ENCODE peak calls at places on chromosomes 2 and 18, in five cellular contexts. Z, S, J, Q and O are unnamed samples.

GRCh38 chr2:236178921-236179652 is 10.9 kb upstream of the GBX2 start:
- DNase-seq in S (peak; percentile 23), J (peak; percentile 57), Z (peak; percentile 51), Q (peak; percentile 61), O (no peak)

GRCh38 chr2:7430421-7430868 is 513.2 kb downstream of the RNF144A start:
- DNase-seq in S (no peak), Z (no peak), Q (peak; percentile 15), J (no peak), O (no peak)

GRCh38 chr18:46917808-46918600 is 602 bp downstream of the KATNAL2 start:
- DNase-seq in Q (peak; percentile 48), Z (no peak), J (peak; percentile 64), S (peak; percentile 3), O (no peak)

GRCh38 chr2:72923833-72924352 is 6.6 kb downstream of the EMX1 start:
- DNase-seq in Z (peak; percentile 47), J (no peak), Q (peak; percentile 61), S (no peak), O (no peak)

GRCh38 chr18:905948-906415 is 1.3 kb downstream of the ADCYAP1 start:
- DNase-seq in Q (peak; percentile 45), J (no peak), Z (peak; percentile 27), S (no peak), O (no peak)

GRCh38 chr2:144477281-144477942 is 42.5 kb downstream of the ZEB2 start:
- DNase-seq in J (peak; percentile 31), Z (no peak), S (no peak), Q (no peak), O (no peak)

GRCh38 chr2:235803028-235803427 is 309.2 kb downstream of the AGAP1 start:
- DNase-seq in Z (no peak), J (peak; percentile 14), Q (no peak), S (no peak), O (no peak)

GRCh38 chr2:54523336-54523959 is 67.3 kb downstream of the SPTBN1 start:
- DNase-seq in Q (no peak), J (peak; percentile 32), Z (no peak), S (no peak), O (no peak)

GRCh38 chr18:49494660-49495059 is 7.6 kb upstream of the C18orf32 start:
- DNase-seq in Z (no peak), J (peak; percentile 59), Q (no peak), S (no peak), O (no peak)

GRCh38 chr18:59359576-59359952 is 499 bp upstream of the LMAN1 start:
- DNase-seq in J (no peak), Z (no peak), Q (no peak), S (no peak), O (no peak)

GRCh38 chr18:56684277-56684676 is 33.1 kb downstream of the WDR7 start:
- DNase-seq in J (no peak), Z (no peak), Q (no peak), S (no peak), O (no peak)

GRCh38 chr2:68889500-68889899 is 18.3 kb upstream of the BMP10 start:
- DNase-seq in Z (peak; percentile 12), S (no peak), J (no peak), Q (no peak), O (no peak)
- H3K4me3 ChIP-seq in Z (no peak overlapping the region), S (no peak overlapping the region), J (no peak overlapping the region), Q (no peak overlapping the region), O (no peak overlapping the region)

GRCh38 chr2:46066591-46066990 is 230.6 kb upstream of the EPAS1 start:
- DNase-seq in S (no peak), Q (no peak), Z (no peak), J (no peak), O (no peak)

GRCh38 chr2:46068604-46069003 is 228.6 kb upstream of the EPAS1 start:
- DNase-seq in S (no peak), Z (no peak), J (no peak), Q (no peak), O (no peak)

GRCh38 chr2:46066116-46066515 is 231.1 kb upstream of the EPAS1 start:
- DNase-seq in Q (no peak), Z (no peak), J (peak; percentile 25), S (no peak), O (no peak)

GRCh38 chr2:46065152-46065551 is 232.1 kb upstream of the EPAS1 start:
- DNase-seq in Z (no peak), J (peak; percentile 40), Q (no peak), S (no peak), O (no peak)

DNA sequence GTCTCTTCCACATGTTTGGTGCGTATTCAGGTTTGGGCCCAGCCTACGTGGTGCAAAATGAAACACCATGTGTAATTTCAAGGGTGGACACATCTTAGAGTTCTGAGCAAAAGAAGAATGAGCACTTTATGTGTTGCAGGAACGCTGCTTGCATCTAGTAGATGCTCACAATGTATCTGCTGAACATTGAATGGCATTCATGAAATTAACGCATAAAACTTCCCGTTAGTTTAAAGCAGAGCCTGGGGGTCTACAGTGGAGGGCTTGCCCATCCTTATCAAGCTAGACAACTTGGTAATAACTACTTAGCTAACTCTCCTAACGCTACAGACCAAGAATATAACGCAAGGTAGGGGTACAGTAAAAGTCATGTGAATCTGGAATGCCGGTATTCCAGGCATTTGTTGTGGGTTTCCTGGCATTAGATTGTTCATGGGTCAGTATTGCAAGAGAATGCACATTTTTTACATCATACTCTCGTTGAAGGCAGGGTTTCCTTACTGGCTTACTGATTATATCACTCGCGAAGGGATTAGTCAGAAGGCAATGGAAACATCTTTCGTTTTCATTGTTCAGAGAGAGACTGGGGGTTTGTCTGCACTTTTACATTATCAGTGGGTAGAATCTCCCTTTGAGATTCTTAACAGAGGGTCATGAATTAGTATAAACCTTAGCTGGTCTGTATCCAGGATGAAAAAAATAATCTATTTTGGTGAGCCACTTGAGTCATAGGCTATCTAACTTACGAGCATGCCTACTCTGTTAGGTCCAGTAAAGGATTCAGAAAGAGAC is 229.5 kb upstream of the EPAS1 start:
- DNase-seq in J (peak; percentile 94), Z (no peak), Q (no peak), S (peak; percentile 64), O (no peak)
- H3F3A ChIP-seq in J (peaks cover 28% of the 10 kb centered on the region), Z (peaks cover 26% of the 10 kb centered on the region), Q (no peaks in the 10 kb centered on the region), S (no peaks in the 10 kb centered on the region), O (no peaks in the 10 kb centered on the region)

GRCh38 chr18:62898359-62898758 is 183.0 kb downstream of the PHLPP1 start:
- DNase-seq in S (no peak), Q (no peak), J (no peak), Z (no peak), O (no peak)

GRCh38 chr18:62904396-62905285 is 189.3 kb downstream of the PHLPP1 start:
- DNase-seq in S (no peak), Q (no peak), J (no peak), Z (no peak), O (no peak)

GRCh38 chr18:62899534-62899933 is 184.2 kb downstream of the PHLPP1 start:
- DNase-seq in S (no peak), Z (no peak), J (no peak), Q (no peak), O (no peak)

GRCh38 chr18:62897153-62897552 is 181.8 kb downstream of the PHLPP1 start:
- DNase-seq in J (peak; percentile 75), S (peak; percentile 68), Z (no peak), Q (no peak), O (no peak)

DNA sequence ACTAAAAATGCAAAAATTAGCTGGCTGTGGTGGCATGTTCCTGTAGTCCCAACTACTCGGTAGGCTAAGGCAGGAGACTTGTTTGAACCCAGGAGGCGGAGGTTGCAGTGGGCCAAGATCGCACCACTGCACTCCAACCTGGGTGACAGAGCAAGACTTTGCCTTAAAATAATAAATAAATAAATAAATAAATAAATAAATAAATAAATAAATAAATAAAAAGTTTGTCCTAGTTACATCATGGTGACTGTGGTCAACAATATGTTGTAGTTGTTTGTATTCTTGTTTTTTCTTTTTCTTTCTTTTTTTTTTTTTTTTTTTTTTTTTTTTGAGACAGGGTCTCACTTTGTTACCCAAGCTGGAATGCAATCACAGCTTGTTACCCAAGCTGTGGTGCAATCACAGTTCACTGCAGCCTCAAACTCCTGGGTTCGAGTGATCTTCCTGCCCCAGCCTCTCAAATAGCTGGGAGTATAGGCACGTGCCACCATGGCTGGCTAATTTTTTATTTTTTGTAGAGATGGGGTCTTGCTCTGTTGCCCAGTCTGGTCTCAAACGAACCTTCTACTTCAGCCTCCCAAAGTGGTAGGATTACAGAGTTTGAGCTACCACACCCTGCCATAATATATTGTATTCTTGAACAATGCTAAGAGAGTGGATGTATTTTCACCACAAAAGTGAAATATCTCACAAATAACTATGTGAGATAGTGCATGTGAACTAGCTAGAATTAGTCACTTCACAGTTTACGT is 185.0 kb downstream of the PHLPP1 start:
- DNase-seq in J (no peak), Z (no peak), S (no peak), Q (no peak), O (no peak)
- H3K36me3 ChIP-seq in J (no peaks in the 10 kb centered on the region), Z (peaks cover 8% of the 10 kb centered on the region), S (peaks cover 16% of the 10 kb centered on the region), Q (peaks cover 5% of the 10 kb centered on the region), O (no peaks in the 10 kb centered on the region)

GRCh38 chr2:71071681-71072398 is 3.4 kb downstream of the NAGK start:
- DNase-seq in Q (no peak), S (peak; percentile 91), J (no peak), Z (no peak), O (peak; percentile 67)
- H3K4me3 ChIP-seq in Q (no peak overlapping the region), S (peak overlapping the region; percentile 38), J (no peak overlapping the region), Z (no peak overlapping the region), O (peak overlapping the region; percentile 37)

GRCh38 chr18:9658111-9658641 is 43.8 kb upstream of the PPP4R1 start:
- DNase-seq in J (no peak), Z (no peak), S (peak; percentile 98), Q (no peak), O (no peak)
- H3F3A ChIP-seq in J (no peaks in the 10 kb centered on the region), Z (peaks cover 3% of the 10 kb centered on the region), S (peaks cover 15% of the 10 kb centered on the region), Q (no peaks in the 10 kb centered on the region), O (no peaks in the 10 kb centered on the region)